ENCODE peak calls at places on chromosomes 2 and 18, in six cellular contexts. B, X, Q, O, I and Y are unnamed samples.

GRCh38 chr2:218290316-218291261 is 1.7 kb downstream of the TMBIM1 start:
- DNase-seq in B (no peak), X (no peak), Q (no peak), O (no peak), I (no peak), Y (no peak)

GRCh38 chr2:223815884-223816570 is 21.4 kb downstream of the AP1S3 start:
- DNase-seq in B (peak), X (no peak), Q (no peak), O (no peak), I (peak), Y (no peak)

GRCh38 chr2:26300234-26300641 is 45.7 kb upstream of the SELENOI start:
- DNase-seq in B (no peak), X (no peak), Q (no peak), O (no peak), I (peak), Y (no peak)

GRCh38 chr2:113211226-113212105 is 37.7 kb downstream of the PSD4 start:
- DNase-seq in B (no peak), X (no peak), Q (no peak), O (peak), I (peak), Y (no peak)

GRCh38 chr2:240624950-240625621 is at the start of gene GPR35:
- DNase-seq in B (no peak), X (no peak), Q (peak), O (peak), I (peak), Y (no peak)

GRCh38 chr2:99085400-99085799 is 56.1 kb upstream of the C2orf15 start:
- DNase-seq in B (no peak), X (no peak), Q (no peak), O (peak), I (peak), Y (no peak)

GRCh38 chr2:76640905-76641304 is 881.3 kb downstream of the LRRTM4 start:
- DNase-seq in B (no peak), X (no peak), Q (no peak), O (no peak), I (no peak), Y (no peak)

GRCh38 chr2:88656690-88657089 is 29.4 kb upstream of the EIF2AK3 start:
- DNase-seq in B (no peak), X (no peak), Q (no peak), O (no peak), I (peak), Y (no peak)

GRCh38 chr2:235765181-235765820 is 271.5 kb downstream of the AGAP1 start:
- DNase-seq in B (no peak), X (no peak), Q (no peak), O (no peak), I (peak), Y (no peak)

GRCh38 chr2:120551540-120551939 is 184.1 kb upstream of the GLI2 start:
- DNase-seq in B (no peak), X (no peak), Q (no peak), O (no peak), I (no peak), Y (no peak)

GRCh38 chr2:2320486-2321249 is 10.4 kb downstream of the MYT1L start:
- DNase-seq in B (no peak), X (no peak), Q (no peak), O (no peak), I (no peak), Y (no peak)

GRCh38 chr2:99975386-99975785 is 167.0 kb downstream of the AFF3 start:
- DNase-seq in B (peak), X (no peak), Q (no peak), O (no peak), I (peak), Y (no peak)

GRCh38 chr2:84879595-84880394 is 1.1 kb downstream of the TRABD2A start:
- DNase-seq in B (no peak), X (no peak), Q (no peak), O (no peak), I (no peak), Y (no peak)

GRCh38 chr18:49206717-49207116 is 253.7 kb downstream of the DYM start:
- DNase-seq in B (no peak), X (no peak), Q (no peak), O (peak), I (no peak), Y (no peak)